ENCODE peak calls at places on chromosomes 12 and 14, in seven cellular contexts. One of them, this sample, is unnamed. For H3K4me1 and H3K36me3, the result is how much of the 10 kb centered on the place peaks cover.

GRCh38 chr12:69059465-69060457 is 126.8 kb upstream of the CPM start:
- DNase-seq in adipocyte: peak
- DNase-seq in lower lobe of right lung: no peak
- DNase-seq in left lung: no peak
- DNase-seq in prostate gland: no peak
- DNase-seq in effector memory CD4-positive, alpha-beta T cell: no peak
- DNase-seq in pancreas: no peak
- DNase-seq in this sample: no peak

GRCh38 chr14:62800577-62800976 is 244.7 kb downstream of the KCNH5 start:
- DNase-seq in pancreas: no peak
- DNase-seq in effector memory CD4-positive, alpha-beta T cell: no peak
- DNase-seq in prostate gland: no peak
- DNase-seq in left lung: no peak
- DNase-seq in adipocyte: no peak
- DNase-seq in lower lobe of right lung: no peak
- DNase-seq in this sample: no peak

GRCh38 chr12:113056631-113057488 is at the start of gene DTX1:
- DNase-seq in effector memory CD4-positive, alpha-beta T cell: peak
- DNase-seq in lower lobe of right lung: no peak
- DNase-seq in adipocyte: peak
- DNase-seq in prostate gland: no peak
- DNase-seq in left lung: no peak
- DNase-seq in pancreas: peak
- DNase-seq in this sample: no peak

GRCh38 chr12:80901661-80902060 is 36.1 kb downstream of the LIN7A start:
- DNase-seq in adipocyte: no peak
- DNase-seq in left lung: no peak
- DNase-seq in lower lobe of right lung: no peak
- DNase-seq in effector memory CD4-positive, alpha-beta T cell: no peak
- DNase-seq in prostate gland: no peak
- DNase-seq in pancreas: no peak
- DNase-seq in this sample: no peak

GRCh38 chr12:116870306-116870705 is 10.9 kb downstream of the HRK start:
- DNase-seq in effector memory CD4-positive, alpha-beta T cell: no peak
- DNase-seq in lower lobe of right lung: no peak
- DNase-seq in left lung: no peak
- DNase-seq in pancreas: no peak
- DNase-seq in prostate gland: no peak
- DNase-seq in adipocyte: no peak
- DNase-seq in this sample: no peak

GRCh38 chr12:56358836-56359532 is 923 bp downstream of the STAT2 start:
- DNase-seq in pancreas: no peak
- DNase-seq in left lung: no peak
- DNase-seq in lower lobe of right lung: no peak
- DNase-seq in prostate gland: no peak
- DNase-seq in effector memory CD4-positive, alpha-beta T cell: no peak
- DNase-seq in adipocyte: peak
- DNase-seq in this sample: no peak

GRCh38 chr12:41188058-41188840 is at the start of gene PDZRN4:
- DNase-seq in prostate gland: no peak
- DNase-seq in left lung: no peak
- DNase-seq in pancreas: no peak
- DNase-seq in adipocyte: peak
- DNase-seq in lower lobe of right lung: peak
- DNase-seq in effector memory CD4-positive, alpha-beta T cell: no peak
- DNase-seq in this sample: no peak

GRCh38 chr12:96720363-96720705 is 186.7 kb upstream of the NEDD1 start:
- DNase-seq in lower lobe of right lung: no peak
- DNase-seq in effector memory CD4-positive, alpha-beta T cell: no peak
- DNase-seq in left lung: no peak
- DNase-seq in pancreas: no peak
- DNase-seq in adipocyte: peak
- DNase-seq in prostate gland: peak
- DNase-seq in this sample: no peak

GRCh38 chr12:103580026-103580425 is 7.0 kb upstream of the STAB2 start:
- DNase-seq in pancreas: no peak
- DNase-seq in lower lobe of right lung: no peak
- DNase-seq in prostate gland: no peak
- DNase-seq in effector memory CD4-positive, alpha-beta T cell: no peak
- DNase-seq in adipocyte: no peak
- DNase-seq in left lung: no peak
- DNase-seq in this sample: no peak

GRCh38 chr14:22545842-22546721 is 42.9 kb downstream of the DAD1 start:
- DNase-seq in adipocyte: peak
- DNase-seq in lower lobe of right lung: no peak
- DNase-seq in effector memory CD4-positive, alpha-beta T cell: no peak
- DNase-seq in left lung: no peak
- DNase-seq in prostate gland: no peak
- DNase-seq in pancreas: no peak
- DNase-seq in this sample: no peak

GRCh38 chr12:57138526-57139272 is 8.7 kb downstream of the LRP1-AS start:
- DNase-seq in effector memory CD4-positive, alpha-beta T cell: no peak
- DNase-seq in left lung: peak
- DNase-seq in lower lobe of right lung: peak
- DNase-seq in prostate gland: no peak
- DNase-seq in pancreas: no peak
- DNase-seq in adipocyte: peak
- DNase-seq in this sample: no peak

GRCh38 chr14:72270341-72270740 is 338.1 kb downstream of the RGS6 start:
- DNase-seq in lower lobe of right lung: no peak
- DNase-seq in pancreas: no peak
- DNase-seq in effector memory CD4-positive, alpha-beta T cell: no peak
- DNase-seq in adipocyte: no peak
- DNase-seq in left lung: no peak
- DNase-seq in prostate gland: no peak
- DNase-seq in this sample: no peak

GRCh38 chr12:53078425-53079225 is 565 bp downstream of the SPRYD3 start:
- DNase-seq in lower lobe of right lung: no peak
- DNase-seq in adipocyte: peak
- DNase-seq in pancreas: no peak
- DNase-seq in effector memory CD4-positive, alpha-beta T cell: no peak
- DNase-seq in prostate gland: no peak
- DNase-seq in left lung: no peak
- DNase-seq in this sample: no peak

GRCh38 chr14:65255029-65255545 is 152.8 kb upstream of the MAX start:
- DNase-seq in lower lobe of right lung: no peak
- DNase-seq in pancreas: no peak
- DNase-seq in left lung: no peak
- DNase-seq in prostate gland: no peak
- DNase-seq in effector memory CD4-positive, alpha-beta T cell: no peak
- DNase-seq in adipocyte: peak
- DNase-seq in this sample: no peak

GRCh38 chr12:106682594-106683234 is 91.8 kb upstream of the RIC8B start:
- DNase-seq in pancreas: no peak
- DNase-seq in left lung: no peak
- DNase-seq in lower lobe of right lung: no peak
- DNase-seq in adipocyte: peak
- DNase-seq in prostate gland: no peak
- DNase-seq in effector memory CD4-positive, alpha-beta T cell: no peak
- DNase-seq in this sample: no peak

GRCh38 chr12:3461391-3461790 is 29.6 kb upstream of the PRMT8 start:
- DNase-seq in lower lobe of right lung: no peak
- DNase-seq in adipocyte: no peak
- DNase-seq in pancreas: no peak
- DNase-seq in effector memory CD4-positive, alpha-beta T cell: no peak
- DNase-seq in prostate gland: no peak
- DNase-seq in left lung: no peak
- DNase-seq in this sample: no peak

GRCh38 chr12:84738481-84738972 is 174.1 kb downstream of the SLC6A15 start:
- DNase-seq in effector memory CD4-positive, alpha-beta T cell: no peak
- DNase-seq in prostate gland: no peak
- DNase-seq in adipocyte: peak
- DNase-seq in lower lobe of right lung: no peak
- DNase-seq in pancreas: no peak
- DNase-seq in left lung: peak
- DNase-seq in this sample: no peak

GRCh38 chr12:121495746-121496145 is 85.1 kb downstream of the KDM2B start:
- DNase-seq in left lung: no peak
- DNase-seq in prostate gland: no peak
- DNase-seq in pancreas: no peak
- DNase-seq in lower lobe of right lung: no peak
- DNase-seq in adipocyte: no peak
- DNase-seq in effector memory CD4-positive, alpha-beta T cell: no peak
- DNase-seq in this sample: no peak

GRCh38 chr12:70243510-70244331 is 488 bp downstream of the CNOT2 start:
- DNase-seq in prostate gland: peak
- DNase-seq in pancreas: peak
- DNase-seq in adipocyte: peak
- DNase-seq in left lung: peak
- DNase-seq in effector memory CD4-positive, alpha-beta T cell: peak
- DNase-seq in lower lobe of right lung: peak
- DNase-seq in this sample: peak
- H3K4me1 ChIP-seq in prostate gland: under half
- H3K4me1 ChIP-seq in pancreas: under half
- H3K4me1 ChIP-seq in adipocyte: under half
- H3K4me1 ChIP-seq in left lung: under half
- H3K4me1 ChIP-seq in effector memory CD4-positive, alpha-beta T cell: under half
- H3K4me1 ChIP-seq in lower lobe of right lung: half or more
- H3K4me1 ChIP-seq in this sample: half or more

DNA sequence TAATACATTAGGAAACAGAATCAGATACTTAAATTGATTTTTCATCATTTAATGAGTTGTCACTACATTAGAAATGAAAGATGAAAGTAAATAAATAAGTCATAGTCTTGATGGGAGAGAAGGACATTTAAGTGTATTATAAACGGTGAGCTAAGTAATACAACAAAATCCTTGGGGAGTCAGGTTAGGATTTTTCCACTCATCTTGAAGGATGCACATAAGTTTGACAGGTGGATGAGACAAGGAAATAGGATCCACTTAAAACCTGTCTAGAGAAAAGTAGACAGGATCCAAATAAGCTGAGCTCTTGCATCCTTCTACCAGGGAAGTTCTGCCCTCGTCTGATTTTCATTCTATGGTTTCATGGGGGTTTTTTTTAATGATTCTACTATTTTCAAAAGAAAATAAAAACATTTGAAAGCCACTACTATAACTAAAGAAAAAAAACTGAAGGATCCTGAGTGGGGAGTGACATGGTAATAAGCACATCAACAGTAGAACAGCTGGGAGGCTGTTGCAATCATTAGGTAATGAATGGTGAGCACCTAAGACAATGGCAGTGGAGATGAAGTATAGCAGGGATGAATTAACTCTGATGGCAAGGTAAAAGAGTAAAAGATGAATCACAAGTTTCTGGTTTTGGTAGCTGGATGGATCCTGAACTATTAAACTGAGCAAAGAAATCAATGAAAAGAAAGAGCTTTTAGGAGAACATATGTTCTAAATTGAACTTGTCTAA is 17.0 kb downstream of the CEP128 start:
- DNase-seq in lower lobe of right lung: no peak
- DNase-seq in adipocyte: no peak
- DNase-seq in prostate gland: no peak
- DNase-seq in effector memory CD4-positive, alpha-beta T cell: no peak
- DNase-seq in left lung: no peak
- DNase-seq in pancreas: no peak
- DNase-seq in this sample: no peak
- H3K36me3 ChIP-seq in lower lobe of right lung: under half
- H3K36me3 ChIP-seq in adipocyte: under half
- H3K36me3 ChIP-seq in prostate gland: under half
- H3K36me3 ChIP-seq in effector memory CD4-positive, alpha-beta T cell: under half
- H3K36me3 ChIP-seq in left lung: under half
- H3K36me3 ChIP-seq in pancreas: under half
- H3K36me3 ChIP-seq in this sample: under half

GRCh38 chr14:75513911-75514672 is 8.2 kb upstream of the BATF start:
- DNase-seq in lower lobe of right lung: no peak
- DNase-seq in left lung: peak
- DNase-seq in pancreas: no peak
- DNase-seq in adipocyte: no peak
- DNase-seq in effector memory CD4-positive, alpha-beta T cell: peak
- DNase-seq in prostate gland: no peak
- DNase-seq in this sample: peak
- H3K4me3 ChIP-seq in lower lobe of right lung: no peak
- H3K4me3 ChIP-seq in left lung: no peak
- H3K4me3 ChIP-seq in pancreas: no peak
- H3K4me3 ChIP-seq in adipocyte: no peak
- H3K4me3 ChIP-seq in effector memory CD4-positive, alpha-beta T cell: peak
- H3K4me3 ChIP-seq in prostate gland: no peak
- H3K4me3 ChIP-seq in this sample: no peak

GRCh38 chr12:64600164-64600561 is 10.1 kb upstream of the RASSF3 start:
- DNase-seq in adipocyte: no peak
- DNase-seq in lower lobe of right lung: no peak
- DNase-seq in effector memory CD4-positive, alpha-beta T cell: no peak
- DNase-seq in prostate gland: peak
- DNase-seq in pancreas: no peak
- DNase-seq in left lung: no peak
- DNase-seq in this sample: no peak
- H3K4me1 ChIP-seq in adipocyte: under half
- H3K4me1 ChIP-seq in lower lobe of right lung: under half
- H3K4me1 ChIP-seq in effector memory CD4-positive, alpha-beta T cell: under half
- H3K4me1 ChIP-seq in prostate gland: under half
- H3K4me1 ChIP-seq in pancreas: under half
- H3K4me1 ChIP-seq in left lung: under half
- H3K4me1 ChIP-seq in this sample: under half

GRCh38 chr14:63908667-63909264 is 56.0 kb downstream of the SYNE2 start:
- DNase-seq in effector memory CD4-positive, alpha-beta T cell: no peak
- DNase-seq in lower lobe of right lung: no peak
- DNase-seq in prostate gland: no peak
- DNase-seq in adipocyte: no peak
- DNase-seq in pancreas: no peak
- DNase-seq in left lung: no peak
- DNase-seq in this sample: no peak

GRCh38 chr14:63905370-63905769 is 52.6 kb downstream of the SYNE2 start:
- DNase-seq in lower lobe of right lung: no peak
- DNase-seq in prostate gland: no peak
- DNase-seq in effector memory CD4-positive, alpha-beta T cell: no peak
- DNase-seq in adipocyte: no peak
- DNase-seq in pancreas: no peak
- DNase-seq in left lung: no peak
- DNase-seq in this sample: no peak

GRCh38 chr14:63909984-63910383 is 57.2 kb downstream of the SYNE2 start:
- DNase-seq in prostate gland: no peak
- DNase-seq in adipocyte: peak
- DNase-seq in pancreas: no peak
- DNase-seq in lower lobe of right lung: no peak
- DNase-seq in left lung: no peak
- DNase-seq in effector memory CD4-positive, alpha-beta T cell: no peak
- DNase-seq in this sample: no peak

DNA sequence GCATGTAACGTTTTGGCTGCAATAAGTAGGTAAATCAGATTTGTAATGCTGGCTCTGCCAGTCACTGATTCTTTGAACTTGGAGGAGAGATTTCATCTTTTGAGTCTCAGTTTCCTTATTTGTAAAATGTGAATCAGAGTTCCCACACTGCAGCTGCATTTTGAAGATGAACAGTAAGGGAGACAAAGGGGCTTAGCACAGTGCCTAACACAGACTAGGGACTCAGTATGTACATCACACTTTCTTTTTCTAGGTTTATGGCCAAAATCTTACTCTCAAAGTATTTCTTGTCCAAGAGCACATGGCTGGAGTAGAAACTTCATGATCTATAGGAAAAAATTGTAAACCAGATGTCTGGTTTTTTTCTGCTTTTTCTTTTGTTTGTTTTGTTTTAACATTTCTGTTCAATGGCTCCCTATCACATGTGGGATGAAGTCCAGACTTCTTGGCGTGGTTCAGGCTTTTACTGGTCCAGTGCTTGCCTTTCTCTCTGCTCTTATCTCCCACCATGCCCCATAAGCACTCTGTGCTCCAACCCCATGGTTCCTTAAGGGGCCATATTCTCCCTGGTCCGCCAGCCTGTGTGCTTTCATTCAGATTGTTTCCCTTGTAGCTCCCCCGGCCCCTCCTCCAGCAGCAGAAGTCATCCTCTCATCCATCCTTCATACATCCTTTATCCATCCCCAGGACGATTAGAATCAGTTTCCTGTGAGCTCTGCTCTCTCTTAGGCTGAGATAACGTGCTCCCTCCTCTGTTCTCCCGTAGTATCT is 58.0 kb downstream of the SYNE2 start:
- DNase-seq in pancreas: no peak
- DNase-seq in prostate gland: no peak
- DNase-seq in lower lobe of right lung: no peak
- DNase-seq in left lung: no peak
- DNase-seq in adipocyte: peak
- DNase-seq in effector memory CD4-positive, alpha-beta T cell: no peak
- DNase-seq in this sample: no peak
- H3K36me3 ChIP-seq in pancreas: under half
- H3K36me3 ChIP-seq in prostate gland: under half
- H3K36me3 ChIP-seq in lower lobe of right lung: under half
- H3K36me3 ChIP-seq in left lung: under half
- H3K36me3 ChIP-seq in adipocyte: under half
- H3K36me3 ChIP-seq in effector memory CD4-positive, alpha-beta T cell: under half
- H3K36me3 ChIP-seq in this sample: under half